ENCODE peak calls at places on chromosomes 4 and X, in eight cellular contexts. U is transverse colon, M is testis, L is lower leg skin, T is left ventricle myocardium inferior, H is IMR-90, K is spleen, S is H1. Q is an unnamed sample.

GRCh38 chr4:150080875-150081274 is 2.6 kb downstream of the DCLK2 start:
- DNase-seq in U (no peak), S (no peak), K (no peak), M (no peak), L (no peak), T (no peak), H (peak; percentile 35), Q (no peak)

GRCh38 chrX:56066016-56066415 is 166.1 kb upstream of the KLF8 start:
- DNase-seq in K (peak; percentile 75), L (no peak), S (no peak), T (no peak), U (no peak), M (no peak), H (no peak), Q (no peak)

GRCh38 chr4:36385951-36386561 is 104.6 kb downstream of the DTHD1 start:
- DNase-seq in M (no peak), T (no peak), K (no peak), H (no peak), L (no peak), S (no peak), U (peak; percentile 11), Q (no peak)

GRCh38 chr4:53019485-53020382 is 157.6 kb downstream of the RASL11B start:
- DNase-seq in K (no peak), H (peak; percentile 71), U (no peak), M (no peak), S (no peak), T (no peak), L (no peak), Q (peak; percentile 82)

GRCh38 chrX:53445977-53446376 is 11.8 kb upstream of the HSD17B10 start:
- DNase-seq in H (peak; percentile 30), K (no peak), U (peak; percentile 43), L (no peak), M (peak; percentile 37), S (no peak), T (no peak), Q (peak; percentile 15)

GRCh38 chrX:17732138-17732783 is 5.0 kb upstream of the SCML1 start:
- DNase-seq in K (no peak), S (no peak), H (peak; percentile 55), L (peak; percentile 68), M (no peak), T (no peak), U (no peak), Q (peak; percentile 65)

GRCh38 chr4:184805462-184806245 is 20.1 kb downstream of the ACSL1 start:
- DNase-seq in L (peak; percentile 90), S (no peak), U (peak; percentile 44), K (peak; percentile 86), H (no peak), T (peak; percentile 84), M (no peak), Q (no peak)

GRCh38 chrX:39855748-39856129 is 242.0 kb downstream of the BCOR start:
- DNase-seq in T (no peak), L (no peak), M (no peak), U (peak; percentile 62), K (no peak), H (peak; percentile 43), S (no peak), Q (no peak)

GRCh38 chrX:28205126-28205525 is 223.9 kb upstream of the DCAF8L1 start:
- DNase-seq in U (no peak), T (no peak), K (no peak), M (no peak), S (no peak), H (no peak), L (no peak), Q (no peak)

GRCh38 chr4:73864973-73865372 is 4.2 kb upstream of the CXCL1 start:
- DNase-seq in K (no peak), H (no peak), M (no peak), L (no peak), S (no peak), U (no peak), T (no peak), Q (peak; percentile 41)

GRCh38 chr4:81506731-81507130 is 35.0 kb upstream of the RASGEF1B start:
- DNase-seq in L (no peak), M (no peak), H (no peak), K (no peak), U (no peak), T (no peak), S (no peak), Q (no peak)

GRCh38 chr4:3708103-3708510 is 58.1 kb upstream of the ADRA2C start:
- DNase-seq in M (peak; percentile 30), U (no peak), S (no peak), K (peak; percentile 73), L (no peak), T (no peak), H (no peak), Q (peak; percentile 86)

GRCh38 chrX:8025705-8026104 is 98.5 kb upstream of the PNPLA4 start:
- DNase-seq in T (no peak), M (no peak), S (no peak), U (no peak), K (no peak), L (no peak), H (no peak), Q (no peak)

GRCh38 chr4:102492531-102493241 is 8.5 kb upstream of the NFKB1 start:
- DNase-seq in T (no peak), M (no peak), S (no peak), K (no peak), U (no peak), L (no peak), H (peak; percentile 10), Q (no peak)

GRCh38 chr4:15286041-15286440 is 141.8 kb upstream of the C1QTNF7 start:
- DNase-seq in L (no peak), H (no peak), M (no peak), K (no peak), T (no peak), S (no peak), U (no peak), Q (no peak)

GRCh38 chrX:99184153-99184552 is 1225.9 kb downstream of the PCDH19 start:
- DNase-seq in U (no peak), S (no peak), L (no peak), T (no peak), H (no peak), K (no peak), M (no peak), Q (no peak)

GRCh38 chr4:137896221-137896737 is 345.9 kb downstream of the SLC7A11 start:
- DNase-seq in S (no peak), T (no peak), H (peak; percentile 23), L (no peak), M (no peak), K (no peak), U (no peak), Q (peak; percentile 5)

GRCh38 chrX:24498181-24498580 is 33.1 kb downstream of the PDK3 start:
- DNase-seq in M (peak; percentile 59), K (no peak), L (no peak), U (peak; percentile 22), T (no peak), H (no peak), S (no peak), Q (peak; percentile 0)

GRCh38 chr4:153008578-153009199 is 72.6 kb downstream of the FHDC1 start:
- DNase-seq in H (no peak), T (no peak), U (no peak), M (no peak), S (no peak), L (no peak), K (peak; percentile 73), Q (no peak)

GRCh38 chr4:186981161-186981560 is 257.5 kb upstream of the FAT1 start:
- DNase-seq in T (no peak), K (no peak), U (no peak), S (no peak), M (no peak), H (peak; percentile 36), L (no peak), Q (peak; percentile 33)

DNA sequence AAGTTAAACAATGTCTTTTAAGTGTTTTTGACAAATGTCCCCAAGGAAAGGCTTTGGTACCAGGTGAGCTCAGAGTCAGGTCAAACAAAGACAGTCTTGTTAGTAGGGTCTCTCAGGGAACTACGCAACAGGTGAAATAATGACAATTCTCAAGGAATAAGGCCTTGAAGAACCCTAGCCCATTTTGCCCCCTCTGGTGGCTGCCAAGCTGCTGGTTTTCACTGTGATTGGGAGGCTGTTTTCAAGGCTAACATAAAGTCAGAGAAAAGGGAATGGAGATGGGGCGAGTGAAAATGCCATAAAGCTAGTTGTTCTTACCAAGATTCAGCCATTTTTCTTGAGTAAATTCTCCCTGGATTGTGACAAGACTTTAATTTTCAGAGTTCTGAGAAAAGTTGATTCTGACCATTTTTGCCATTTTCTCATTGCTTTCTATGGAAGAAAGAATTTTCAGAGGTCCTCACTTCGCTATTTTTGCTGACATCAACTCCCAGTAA is 58.7 kb downstream of the RWDD4 start:
- DNase-seq in U (no peak), H (no peak), T (no peak), K (no peak), L (no peak), M (no peak), S (no peak), Q (no peak)
- TF ChIP-seq CTCF in U (peak; percentile 12), H (peak; percentile 37), T (peak; percentile 19), K (no peak), L (no peak), M (no peak), S (peak; percentile 73), Q (peak; percentile 49)

DNA sequence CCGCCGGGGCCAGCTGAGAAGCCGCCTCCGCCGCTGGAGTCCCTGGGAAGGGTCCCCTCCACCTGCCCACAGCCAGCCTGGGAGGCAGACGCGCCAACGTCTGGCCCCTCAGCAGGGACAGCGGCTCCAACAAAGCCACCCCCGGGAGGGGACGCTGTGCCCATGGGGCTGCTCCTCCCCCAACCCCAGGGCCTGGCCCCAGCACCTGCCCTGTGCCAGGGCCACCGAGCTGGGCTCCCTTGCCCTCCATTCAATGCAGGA is 6.1 kb upstream of the HMX1 start:
- DNase-seq in K (no peak), L (no peak), M (no peak), H (no peak), T (no peak), U (no peak), S (no peak), Q (no peak)
- H3K4me3 ChIP-seq in K (no peak overlapping the region), L (no peak overlapping the region), M (no peak overlapping the region), H (no peak overlapping the region), T (no peak overlapping the region), U (no peak overlapping the region), S (peak overlapping the region; percentile 12), Q (no peak overlapping the region)

DNA sequence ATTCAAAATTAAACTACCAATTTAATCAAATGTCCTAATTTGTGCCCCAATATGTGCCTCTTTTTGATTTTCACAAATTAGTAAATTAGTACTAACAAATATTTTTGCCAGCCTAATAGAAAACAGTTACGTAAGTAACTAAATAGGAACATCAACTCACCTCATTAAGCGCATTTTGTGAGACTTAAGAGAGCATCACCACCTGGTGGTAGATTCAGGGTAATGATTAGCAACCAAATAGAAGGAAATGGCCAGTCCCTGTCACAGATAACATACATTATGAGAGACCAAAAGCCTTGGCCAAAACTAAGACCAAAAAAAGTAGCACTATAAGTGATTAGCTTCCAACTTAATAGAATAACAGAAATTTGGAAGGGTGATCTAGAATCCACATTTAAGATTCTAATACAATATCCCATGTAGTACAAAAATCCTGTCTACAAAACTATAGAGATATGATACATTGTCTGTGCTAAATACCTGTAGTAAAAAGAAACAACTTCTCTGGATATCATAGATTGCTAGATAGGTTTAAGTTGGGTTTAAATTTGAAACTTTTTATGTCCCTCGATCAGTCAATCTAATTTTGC is 46.7 kb downstream of the C4orf46 start:
- DNase-seq in M (peak; percentile 23), T (no peak), H (peak; percentile 73), U (no peak), S (no peak), L (no peak), K (no peak), Q (peak; percentile 73)
- TF ChIP-seq CTCF in M (peak; percentile 61), T (peak; percentile 75), H (peak; percentile 82), U (peak; percentile 60), S (peak; percentile 73), L (peak; percentile 24), K (peak; percentile 46), Q (peak; percentile 90)

GRCh38 chr4:155639674-155640529 is 26.7 kb upstream of the GUCY1A1 start:
- DNase-seq in M (no peak), U (no peak), L (no peak), S (no peak), H (no peak), K (no peak), T (no peak), Q (no peak)
- H3K4me3 ChIP-seq in M (no peak overlapping the region), U (no peak overlapping the region), L (no peak overlapping the region), S (no peak overlapping the region), H (no peak overlapping the region), K (no peak overlapping the region), T (no peak overlapping the region), Q (no peak overlapping the region)

Q was measured in AG10803.